ENCODE peak calls at places on chromosome 10, in eight cellular contexts. X is hepatocyte; H is stimulated activated naive CD8-positive, alpha-beta T cell treated with anti-CD3 and anti-CD28 coated beads, Interleukin-15, amount 100 ng/mL, for 72 hours; M is gastrocnemius medialis; P is DMS 273 treated with DMSO at 0.1 percent for 48 hours; G is adrenal gland; T is tibial nerve; A is NCI-H1105 treated with DMSO at 0.1 percent for 48 hours. Z is an unnamed sample.
A peak's percentile ranks its signal among the peaks of the same experiment; 100 is the strongest.

GRCh38 chr10:6348091-6348862 is 145.5 kb downstream of the PFKFB3 start:
- DNase-seq in X (no peak), H (peak; percentile 84), M (peak; percentile 22), P (no peak), G (peak; percentile 79), T (peak; percentile 17), A (no peak), Z (no peak)

GRCh38 chr10:30052062-30052461 is 7.3 kb downstream of the JCAD start:
- DNase-seq in X (no peak), H (no peak), M (no peak), P (no peak), G (no peak), T (no peak), A (no peak), Z (no peak)

GRCh38 chr10:13091816-13092215 is 8.1 kb upstream of the OPTN start:
- DNase-seq in X (no peak), H (no peak), M (no peak), P (no peak), G (peak; percentile 72), T (peak; percentile 21), A (no peak), Z (no peak)

GRCh38 chr10:98246911-98247820 is 20.8 kb downstream of the LOXL4 start:
- DNase-seq in X (no peak), H (no peak), M (peak; percentile 45), P (peak; percentile 26), G (no peak), T (no peak), A (no peak), Z (peak; percentile 42)

GRCh38 chr10:16777473-16778370 is 39.5 kb downstream of the RSU1 start:
- DNase-seq in X (peak; percentile 76), H (peak; percentile 20), M (no peak), P (no peak), G (peak; percentile 67), T (no peak), A (peak; percentile 49), Z (peak; percentile 4)

GRCh38 chr10:124150807-124151417 is 57.5 kb upstream of the CHST15 start:
- DNase-seq in X (no peak), H (no peak), M (peak; percentile 52), P (no peak), G (no peak), T (no peak), A (no peak), Z (no peak)

GRCh38 chr10:132511092-132511491 is 26.5 kb upstream of the INPP5A start:
- DNase-seq in X (no peak), H (no peak), M (no peak), P (no peak), G (no peak), T (no peak), A (no peak), Z (no peak)

GRCh38 chr10:83606275-83606674 is 533.0 kb upstream of the GHITM start:
- DNase-seq in X (no peak), H (no peak), M (no peak), P (no peak), G (no peak), T (no peak), A (peak; percentile 64), Z (no peak)

GRCh38 chr10:106931159-106931852 is 233.2 kb downstream of the SORCS1 start:
- DNase-seq in X (peak; percentile 40), H (no peak), M (peak; percentile 6), P (no peak), G (no peak), T (peak; percentile 11), A (no peak), Z (no peak)

GRCh38 chr10:131980757-131981428 is 830 bp downstream of the BNIP3 start:
- DNase-seq in X (peak; percentile 68), H (peak; percentile 14), M (no peak), P (no peak), G (no peak), T (no peak), A (no peak), Z (no peak)

GRCh38 chr10:91632671-91633550 is at the start of gene PPP1R3C:
- DNase-seq in X (peak; percentile 89), H (peak; percentile 56), M (peak; percentile 94), P (peak; percentile 84), G (peak; percentile 95), T (peak; percentile 73), A (peak; percentile 74), Z (peak; percentile 82)

GRCh38 chr10:59382831-59383295 is 20.5 kb upstream of the FAM13C start:
- DNase-seq in X (no peak), H (no peak), M (no peak), P (no peak), G (peak; percentile 65), T (no peak), A (no peak), Z (no peak)

GRCh38 chr10:3886191-3886590 is 101.2 kb upstream of the KLF6 start:
- DNase-seq in X (peak; percentile 67), H (no peak), M (no peak), P (no peak), G (peak; percentile 67), T (no peak), A (no peak), Z (peak; percentile 50)

GRCh38 chr10:129958686-129959543 is 5.2 kb downstream of the EBF3 start:
- DNase-seq in X (no peak), H (no peak), M (no peak), P (no peak), G (no peak), T (no peak), A (peak; percentile 55), Z (no peak)

GRCh38 chr10:124917168-124917938 is 24.6 kb upstream of the ZRANB1 start:
- DNase-seq in X (peak; percentile 73), H (peak; percentile 39), M (peak; percentile 37), P (peak; percentile 19), G (peak; percentile 83), T (peak; percentile 40), A (peak; percentile 26), Z (no peak)

GRCh38 chr10:35933940-35934636 is 292.0 kb upstream of the FZD8 start:
- DNase-seq in X (no peak), H (no peak), M (no peak), P (no peak), G (no peak), T (no peak), A (no peak), Z (no peak)

GRCh38 chr10:122911889-122912484 is 1.6 kb downstream of the FAM24A start:
- DNase-seq in X (peak; percentile 76), H (peak; percentile 53), M (no peak), P (no peak), G (peak; percentile 55), T (no peak), A (no peak), Z (no peak)

GRCh38 chr10:101351017-101351416 is 2.9 kb upstream of the BTRC start:
- DNase-seq in X (no peak), H (no peak), M (no peak), P (no peak), G (no peak), T (no peak), A (no peak), Z (no peak)

GRCh38 chr10:130428936-130429335 is 292.7 kb downstream of the GLRX3 start:
- DNase-seq in X (no peak), H (no peak), M (no peak), P (no peak), G (no peak), T (no peak), A (no peak), Z (no peak)

GRCh38 chr10:75582102-75582501 is 150.7 kb downstream of the LRMDA start:
- DNase-seq in X (no peak), H (no peak), M (no peak), P (no peak), G (no peak), T (no peak), A (no peak), Z (no peak)

GRCh38 chr10:114279886-114280644 is 41.0 kb downstream of the VWA2 start:
- DNase-seq in X (no peak), H (no peak), M (no peak), P (no peak), G (no peak), T (no peak), A (no peak), Z (no peak)

GRCh38 chr10:59388577-59388976 is 26.2 kb upstream of the FAM13C start:
- DNase-seq in X (no peak), H (no peak), M (no peak), P (no peak), G (no peak), T (no peak), A (no peak), Z (no peak)

GRCh38 chr10:75211007-75211735 is 575 bp downstream of the VDAC2 start:
- DNase-seq in X (peak; percentile 63), H (peak; percentile 16), M (no peak), P (no peak), G (peak; percentile 39), T (no peak), A (no peak), Z (no peak)

GRCh38 chr10:23192741-23193434 is 776 bp downstream of the PTF1A start:
- DNase-seq in X (peak; percentile 18), H (no peak), M (no peak), P (no peak), G (no peak), T (no peak), A (peak; percentile 22), Z (no peak)

GRCh38 chr10:24944512-24945255 is 7.7 kb downstream of the PRTFDC1 start:
- DNase-seq in X (peak; percentile 78), H (no peak), M (peak; percentile 16), P (peak; percentile 33), G (peak; percentile 84), T (no peak), A (no peak), Z (peak; percentile 58)

GRCh38 chr10:123974406-123974805 is 82.8 kb upstream of the CPXM2 start:
- DNase-seq in X (peak; percentile 43), H (no peak), M (no peak), P (no peak), G (no peak), T (no peak), A (no peak), Z (no peak)

GRCh38 chr10:108544500-108545120 is 1378.7 kb downstream of the XPNPEP1 start:
- DNase-seq in X (peak; percentile 88), H (peak; percentile 36), M (no peak), P (no peak), G (peak; percentile 88), T (peak; percentile 50), A (peak; percentile 25), Z (no peak)

GRCh38 chr10:3429651-3430050 is 257.1 kb upstream of the PITRM1 start:
- DNase-seq in X (no peak), H (no peak), M (no peak), P (no peak), G (no peak), T (no peak), A (no peak), Z (no peak)

Z was measured in skeletal muscle cell.